ENCODE peak calls at places on chromosomes 4 and X, in nine cellular contexts. Q is heart left ventricle; Z is naive thymus-derived CD4-positive, alpha-beta T cell; E is keratinocyte; O is GM23338; R is neuronal stem cell; G is BJ; K is adrenal gland; V is heart right ventricle. T is an unnamed sample.
A peak's percentile ranks its signal among the peaks of the same experiment; 100 is the strongest.

GRCh38 chr4:144583658-144584057 is 62.3 kb upstream of the HHIP start:
- DNase-seq in R (no peak), V (no peak), G (no peak), Z (no peak), E (no peak), K (no peak), Q (no peak), O (no peak), T (no peak)

GRCh38 chr4:160701671-160702070 is 1462.1 kb downstream of the FSTL5 start:
- DNase-seq in V (no peak), Q (no peak), E (no peak), R (no peak), Z (no peak), K (no peak), G (no peak), O (no peak), T (no peak)

GRCh38 chr4:105140684-105141490 is 5.8 kb upstream of the TET2 start:
- DNase-seq in E (no peak), O (peak; percentile 68), Z (peak; percentile 59), G (no peak), K (peak; percentile 25), R (peak; percentile 29), Q (peak; percentile 28), V (peak; percentile 37), T (no peak)

GRCh38 chrX:101708180-101708579 is 48.5 kb upstream of the ARMCX2 start:
- DNase-seq in Z (no peak), Q (no peak), K (no peak), O (no peak), R (no peak), V (no peak), G (no peak), E (no peak), T (no peak)

GRCh38 chrX:129781134-129782014 is 1.6 kb downstream of the SASH3 start:
- DNase-seq in K (peak; percentile 48), V (no peak), E (no peak), O (no peak), Z (peak; percentile 84), Q (peak; percentile 37), G (no peak), R (no peak), T (peak; percentile 69)

GRCh38 chrX:45479835-45480422 is 279.3 kb upstream of the DIPK2B start:
- DNase-seq in Z (no peak), O (no peak), V (no peak), E (peak; percentile 95), K (no peak), G (peak; percentile 41), Q (no peak), R (no peak), T (no peak)

GRCh38 chrX:25049347-25049746 is 33.6 kb upstream of the ARX start:
- DNase-seq in Q (no peak), Z (peak; percentile 17), E (no peak), G (no peak), V (no peak), K (no peak), R (no peak), O (no peak), T (no peak)

GRCh38 chr4:124061413-124061812 is 651.1 kb downstream of the ANKRD50 start:
- DNase-seq in Q (no peak), O (no peak), K (no peak), Z (no peak), E (no peak), R (no peak), G (peak; percentile 41), V (no peak), T (no peak)

GRCh38 chr4:141703497-141703896 is 67.1 kb downstream of the IL15 start:
- DNase-seq in V (no peak), O (no peak), K (no peak), R (no peak), G (no peak), Q (no peak), E (no peak), Z (no peak), T (no peak)

GRCh38 chr4:80125252-80126177 is 52.5 kb upstream of the ANTXR2 start:
- DNase-seq in R (no peak), V (no peak), Z (peak; percentile 69), Q (no peak), O (peak; percentile 50), K (no peak), E (no peak), G (no peak), T (no peak)

DNA sequence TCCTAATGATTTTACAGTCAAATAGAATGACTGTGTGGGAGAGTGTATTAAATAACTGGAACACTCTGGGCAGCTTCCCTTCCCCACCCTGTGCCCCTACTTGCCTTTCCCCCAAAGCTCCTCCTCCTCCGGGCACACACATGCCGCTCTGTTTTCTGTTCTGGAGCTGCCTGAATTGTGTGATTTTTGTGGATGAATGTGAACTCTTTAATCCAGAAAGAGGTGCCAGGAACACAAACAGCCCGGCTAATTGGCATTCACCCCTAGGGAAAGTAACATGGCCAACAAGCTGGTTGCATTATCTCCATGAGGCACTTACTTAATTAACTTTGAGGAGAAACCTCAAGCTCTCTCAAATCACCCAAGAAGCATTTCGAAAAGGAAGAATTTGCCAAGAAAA is 28.2 kb downstream of the FGF2 start:
- DNase-seq in O (no peak), K (no peak), Z (no peak), R (no peak), G (no peak), V (no peak), E (no peak), Q (no peak), T (no peak)
- H3K4me3 ChIP-seq in O (peak overlapping the region; percentile 20), K (no peak overlapping the region), Z (no peak overlapping the region), R (no peak overlapping the region), G (no peak overlapping the region), V (no peak overlapping the region), E (no peak overlapping the region), Q (no peak overlapping the region), T (peak overlapping the region; percentile 82)

GRCh38 chrX:134642394-134642793 is 15.9 kb downstream of the PLAC1 start:
- DNase-seq in K (no peak), E (no peak), O (no peak), G (no peak), R (no peak), V (no peak), Z (no peak), Q (no peak), T (no peak)
- H3K27me3 ChIP-seq in K (peaks cover 18% of the 10 kb centered on the region), E (no peaks in the 10 kb centered on the region), O (no peaks in the 10 kb centered on the region), G (no peaks in the 10 kb centered on the region), R (no peaks in the 10 kb centered on the region), V (no peaks in the 10 kb centered on the region), Z (no peaks in the 10 kb centered on the region), Q (no peaks in the 10 kb centered on the region), T (no peaks in the 10 kb centered on the region)

GRCh38 chr4:40627540-40627939 is 2.1 kb downstream of the RBM47 start:
- DNase-seq in O (no peak), Q (no peak), K (no peak), G (no peak), Z (no peak), V (no peak), R (no peak), E (no peak), T (no peak)

GRCh38 chr4:40629401-40630334 is at the start of gene RBM47:
- DNase-seq in E (no peak), K (peak; percentile 91), R (peak; percentile 54), G (no peak), V (peak; percentile 41), Q (peak; percentile 29), O (peak; percentile 97), Z (peak; percentile 8), T (peak; percentile 84)

GRCh38 chr4:40628888-40629287 is 776 bp downstream of the RBM47 start:
- DNase-seq in K (no peak), V (no peak), G (no peak), Z (no peak), E (no peak), R (no peak), O (peak; percentile 44), Q (no peak), T (no peak)

GRCh38 chr4:40626183-40626990 is 3.3 kb downstream of the RBM47 start:
- DNase-seq in Z (no peak), O (peak; percentile 47), K (peak; percentile 46), V (no peak), G (no peak), Q (no peak), E (no peak), R (no peak), T (no peak)

DNA sequence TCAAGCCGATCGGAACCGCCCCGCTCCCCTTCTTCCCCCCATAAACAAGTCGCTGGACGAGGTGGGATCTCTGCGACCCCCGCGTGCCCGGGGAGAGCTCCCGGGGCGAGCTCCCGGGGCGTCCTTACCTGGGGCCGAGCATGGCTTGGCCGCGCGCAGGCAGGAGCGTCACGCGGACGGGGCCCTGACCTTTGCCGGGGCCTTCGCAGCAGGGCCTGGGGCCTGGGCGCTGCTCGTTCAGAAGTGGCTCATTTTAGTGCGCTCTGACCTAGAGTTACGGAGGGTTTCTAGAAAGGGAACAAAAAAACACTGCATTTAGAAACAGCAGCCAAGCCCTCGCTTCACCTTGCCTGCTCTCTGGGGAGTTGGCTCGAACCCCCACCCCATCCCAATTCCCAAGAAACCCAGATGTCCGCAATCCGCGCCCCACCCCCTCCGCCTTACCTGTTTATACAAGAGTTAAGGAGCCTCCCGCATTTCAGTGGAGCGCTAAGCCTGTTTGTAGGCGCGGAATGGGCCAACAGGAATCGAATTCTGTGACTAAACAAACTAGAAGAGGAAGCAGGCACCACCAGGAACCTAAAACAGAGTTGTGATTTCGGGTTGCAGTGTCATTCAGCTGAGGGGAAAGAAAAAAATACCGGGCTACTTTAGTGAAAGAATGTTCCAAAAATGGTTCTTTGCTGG is 814 bp upstream of the RBM47 start:
- DNase-seq in R (no peak), K (peak; percentile 69), G (no peak), E (no peak), V (peak; percentile 14), O (peak; percentile 94), Z (no peak), Q (peak; percentile 34), T (no peak)
- H3K4me3 ChIP-seq in R (peak overlapping the region; percentile 79), K (peak overlapping the region; percentile 67), G (no peak overlapping the region), E (peak overlapping the region; percentile 91), V (peak overlapping the region; percentile 35), O (peak overlapping the region; percentile 60), Z (peak overlapping the region; percentile 76), Q (peak overlapping the region; percentile 68), T (no peak overlapping the region)

GRCh38 chr4:3771932-3772495 is 5.8 kb downstream of the ADRA2C start:
- DNase-seq in O (no peak), Q (no peak), R (no peak), K (no peak), G (no peak), V (no peak), E (no peak), Z (no peak), T (no peak)
- H3K27me3 ChIP-seq in O (peaks cover 13% of the 10 kb centered on the region), Q (peaks cover 55% of the 10 kb centered on the region), R (peaks cover 9% of the 10 kb centered on the region), K (peaks cover 26% of the 10 kb centered on the region), G (peaks cover 15% of the 10 kb centered on the region), V (peaks cover 72% of the 10 kb centered on the region), E (peaks cover 36% of the 10 kb centered on the region), Z (peaks cover 2% of the 10 kb centered on the region), T (no peaks in the 10 kb centered on the region)

DNA sequence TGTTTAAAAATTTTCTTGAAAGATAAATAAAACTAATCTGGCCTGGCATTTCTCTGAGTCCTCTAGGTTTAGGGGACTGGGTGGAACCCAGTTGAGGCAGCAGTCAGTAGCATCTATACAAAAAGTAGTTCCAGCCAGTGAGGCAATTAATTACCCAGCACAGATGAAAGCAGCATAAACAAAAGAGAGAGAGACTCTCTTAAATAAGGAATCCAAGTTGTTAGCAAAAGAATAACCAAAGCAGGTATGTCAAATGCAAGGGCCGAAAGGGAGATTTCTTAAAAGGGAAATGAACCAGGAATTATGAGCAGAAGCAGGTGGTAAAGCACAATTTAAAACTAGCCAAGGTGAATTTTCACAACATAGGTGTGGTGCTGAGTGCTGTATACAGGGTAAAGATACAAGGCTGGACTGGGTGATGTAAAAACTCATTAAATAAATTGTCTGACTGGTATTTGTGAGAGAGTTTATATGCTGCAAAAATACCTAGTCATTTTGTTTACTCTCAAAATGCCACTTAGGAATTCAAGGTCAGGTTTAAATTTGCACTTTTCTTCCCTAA is 94.6 kb upstream of the GALNT7 start:
- DNase-seq in Z (no peak), O (peak; percentile 70), E (no peak), G (no peak), V (no peak), Q (no peak), R (no peak), K (no peak), T (no peak)
- H3K4me3 ChIP-seq in Z (no peak overlapping the region), O (peak overlapping the region; percentile 12), E (no peak overlapping the region), G (no peak overlapping the region), V (no peak overlapping the region), Q (no peak overlapping the region), R (no peak overlapping the region), K (no peak overlapping the region), T (no peak overlapping the region)

T was measured in aorta.